ENCODE peak calls at places on chromosomes 1 and 21, in ten cellular contexts. H is neural crest cell; U is RWPE1; L is caudate nucleus; J is SW480; X is CD4-positive, CD25-positive, alpha-beta regulatory T cell; P is NCI-H1105; S is fibroblast of the aortic adventitia; R is occipital lobe; K is activated CD4-positive, alpha-beta T cell treated with anti-CD3 and anti-CD28 coated beads, Interleukin-2, amount 50 U/mL, for 4 hours. W is an unnamed sample.

GRCh38 chr1:50271968-50272578 is 151.2 kb downstream of the DMRTA2 start:
- DNase-seq in H (no peak), J (peak; percentile 20), X (peak; percentile 11), L (no peak), S (no peak), U (peak; percentile 37), K (no peak), P (peak; percentile 22), R (peak; percentile 2), W (peak; percentile 6)

GRCh38 chr1:207698822-207699483 is 52.9 kb upstream of the CD46 start:
- DNase-seq in L (peak; percentile 63), X (peak; percentile 36), U (peak; percentile 12), K (peak; percentile 18), J (peak; percentile 56), S (peak; percentile 64), H (peak; percentile 53), P (peak; percentile 21), R (peak; percentile 5), W (peak; percentile 33)

GRCh38 chr1:1627261-1627841 is 4.6 kb upstream of the MMP23B start:
- DNase-seq in J (peak; percentile 11), K (no peak), X (no peak), L (no peak), U (no peak), P (no peak), R (no peak), S (no peak), H (no peak), W (no peak)

GRCh38 chr21:44920694-44921604 is at the start of gene ITGB2:
- DNase-seq in H (no peak), J (no peak), X (peak; percentile 83), L (no peak), P (no peak), U (no peak), R (no peak), K (no peak), S (no peak), W (no peak)

GRCh38 chr1:85495556-85495955 is 30.6 kb upstream of the DDAH1 start:
- DNase-seq in U (peak; percentile 80), P (peak; percentile 59), R (no peak), X (no peak), H (no peak), J (peak; percentile 71), S (peak; percentile 11), K (no peak), L (no peak), W (no peak)

GRCh38 chr1:43448955-43449707 is 4.6 kb downstream of the HYI start:
- DNase-seq in X (no peak), R (no peak), P (no peak), H (no peak), U (no peak), J (no peak), L (no peak), K (no peak), S (no peak), W (no peak)

GRCh38 chr1:41954533-41954944 is 35.8 kb upstream of the HIVEP3 start:
- DNase-seq in R (no peak), L (no peak), U (peak; percentile 79), P (no peak), H (no peak), J (peak; percentile 96), X (no peak), K (no peak), S (peak; percentile 97), W (peak; percentile 31)

GRCh38 chr1:201295861-201296260 is 12.6 kb downstream of the PKP1 start:
- DNase-seq in H (no peak), R (no peak), K (no peak), J (peak; percentile 37), S (peak; percentile 80), L (no peak), P (no peak), U (peak; percentile 97), X (no peak), W (peak; percentile 31)

GRCh38 chr1:914253-914890 is 9.4 kb upstream of the SAMD11 start:
- DNase-seq in P (no peak), R (no peak), S (no peak), K (no peak), H (no peak), X (no peak), U (no peak), L (no peak), J (no peak), W (no peak)

GRCh38 chr21:15686506-15686905 is 43.3 kb upstream of the USP25 start:
- DNase-seq in P (no peak), X (no peak), J (no peak), S (no peak), H (no peak), U (no peak), K (no peak), R (no peak), L (no peak), W (no peak)

GRCh38 chr1:203215573-203215972 is 13.9 kb downstream of the CHIT1 start:
- DNase-seq in U (no peak), P (no peak), S (no peak), R (no peak), K (no peak), L (no peak), J (peak; percentile 28), X (no peak), H (no peak), W (no peak)

GRCh38 chr21:27346041-27346448 is 379.2 kb upstream of the ADAMTS5 start:
- DNase-seq in U (no peak), R (no peak), H (no peak), S (peak; percentile 55), K (no peak), X (no peak), J (no peak), P (no peak), L (no peak), W (peak; percentile 29)

GRCh38 chr1:209747580-209748262 is 8.1 kb upstream of the TRAF3IP3 start:
- DNase-seq in J (peak; percentile 98), L (peak; percentile 80), P (no peak), S (peak; percentile 95), R (peak; percentile 72), H (peak; percentile 61), X (peak; percentile 90), K (peak; percentile 74), U (peak; percentile 99), W (peak; percentile 89)

GRCh38 chr21:34881421-34881820 is 167.7 kb downstream of the RUNX1 start:
- DNase-seq in K (no peak), U (no peak), L (no peak), S (peak; percentile 68), X (no peak), J (no peak), P (no peak), H (no peak), R (no peak), W (peak; percentile 45)

GRCh38 chr1:63329621-63330330 is 7.4 kb downstream of the FOXD3 start:
- DNase-seq in X (peak; percentile 20), S (no peak), R (no peak), L (no peak), K (no peak), P (no peak), U (no peak), H (no peak), J (no peak), W (no peak)

GRCh38 chr1:164754088-164754600 is 195.2 kb downstream of the PBX1 start:
- DNase-seq in U (no peak), J (no peak), K (no peak), P (no peak), H (no peak), R (no peak), X (no peak), S (peak; percentile 94), L (peak; percentile 17), W (peak; percentile 43)

GRCh38 chr1:9753121-9753531 is 70.6 kb downstream of the CLSTN1 start:
- DNase-seq in P (peak; percentile 5), J (no peak), K (no peak), X (no peak), H (no peak), R (peak; percentile 30), S (peak; percentile 86), L (no peak), U (peak; percentile 26), W (peak; percentile 74)

GRCh38 chr1:31750858-31751638 is 13.1 kb downstream of the ADGRB2 start:
- DNase-seq in L (no peak), H (no peak), S (peak; percentile 62), X (peak; percentile 35), P (no peak), R (no peak), J (no peak), K (no peak), U (no peak), W (no peak)

GRCh38 chr1:33195560-33195959 is 13.7 kb upstream of the TRIM62 start:
- DNase-seq in K (no peak), P (no peak), S (no peak), L (no peak), R (no peak), U (no peak), X (no peak), H (no peak), J (no peak), W (no peak)

GRCh38 chr1:64006276-64007051 is 197.0 kb upstream of the UBE2U start:
- DNase-seq in U (peak; percentile 47), L (no peak), X (peak; percentile 23), H (no peak), S (peak; percentile 67), P (no peak), R (no peak), J (peak; percentile 31), K (no peak), W (peak; percentile 57)

GRCh38 chr1:29711582-29712274 is 475.4 kb downstream of the PTPRU start:
- DNase-seq in U (no peak), H (no peak), X (peak; percentile 9), S (peak; percentile 80), R (no peak), L (no peak), J (no peak), P (no peak), K (no peak), W (peak; percentile 78)

GRCh38 chr1:55127827-55128343 is 87.3 kb downstream of the USP24 start:
- DNase-seq in H (no peak), L (no peak), X (peak; percentile 61), R (no peak), S (peak; percentile 13), K (no peak), J (peak; percentile 64), P (no peak), U (no peak), W (peak; percentile 3)

GRCh38 chr1:3910769-3911520 is 10.9 kb upstream of the C1orf174 start:
- DNase-seq in K (peak; percentile 76), X (peak; percentile 78), P (peak; percentile 74), H (peak; percentile 87), S (peak; percentile 42), J (peak; percentile 80), L (peak; percentile 31), R (peak; percentile 55), U (peak; percentile 80), W (peak; percentile 22)

GRCh38 chr1:47678464-47678980 is 240.7 kb downstream of the FOXD2 start:
- DNase-seq in S (no peak), X (no peak), K (no peak), L (no peak), H (no peak), P (no peak), R (no peak), U (no peak), J (no peak), W (no peak)

GRCh38 chr1:113811353-113811887 is 856 bp downstream of the RSBN1 start:
- DNase-seq in U (peak; percentile 28), S (peak; percentile 22), K (peak; percentile 26), J (peak; percentile 52), R (no peak), P (peak; percentile 11), H (peak; percentile 14), X (peak; percentile 55), L (no peak), W (no peak)

GRCh38 chr1:14598007-14598497 is 433 bp upstream of the KAZN start:
- DNase-seq in U (no peak), L (peak; percentile 51), H (peak; percentile 2), X (no peak), J (no peak), K (no peak), S (no peak), P (peak; percentile 65), R (no peak), W (no peak)

GRCh38 chr1:172970186-172970585 is 80.6 kb downstream of the TNFSF18 start:
- DNase-seq in X (no peak), L (no peak), R (no peak), P (no peak), J (no peak), S (peak; percentile 41), U (peak; percentile 37), K (no peak), H (no peak), W (no peak)

GRCh38 chr1:68495532-68495931 is 1.4 kb downstream of the DEPDC1 start:
- DNase-seq in S (no peak), K (no peak), X (peak; percentile 1), L (no peak), P (no peak), H (no peak), J (peak; percentile 17), R (no peak), U (no peak), W (no peak)

W was measured in fibroblast of gingiva.